ENCODE peak calls at places on chromosomes 1 and 21, in four cellular contexts. B is K562, K is HCT116, O is HepG2. Y is an unnamed sample.

GRCh38 chr1:14939527-14940284 is 213.8 kb upstream of the TMEM51 start:
- DNase-seq in K (no peak), B (peak; percentile 56), O (peak; percentile 82), Y (no peak)

GRCh38 chr1:199696225-199696624 is 331.3 kb upstream of the NR5A2 start:
- DNase-seq in B (no peak), K (no peak), O (no peak), Y (no peak)

GRCh38 chr1:222618880-222619321 is 1.0 kb downstream of the MIA3 start:
- DNase-seq in O (peak; percentile 9), K (no peak), B (peak; percentile 44), Y (no peak)

GRCh38 chr21:43727571-43728466 is 8.9 kb downstream of the PDXK start:
- DNase-seq in O (peak; percentile 39), B (no peak), K (no peak), Y (no peak)

GRCh38 chr1:43914576-43915525 is 18.8 kb upstream of the ARTN start:
- DNase-seq in O (no peak), K (no peak), B (no peak), Y (no peak)

GRCh38 chr1:77954521-77954920 is 24.4 kb downstream of the FUBP1 start:
- DNase-seq in B (no peak), K (no peak), O (no peak), Y (no peak)

GRCh38 chr21:34836103-34836932 is 167.5 kb downstream of the CLIC6 start:
- DNase-seq in O (peak; percentile 92), K (peak; percentile 97), B (no peak), Y (peak; percentile 71)

GRCh38 chr21:34524671-34525601 is 12.9 kb upstream of the KCNE1 start:
- DNase-seq in B (no peak), K (no peak), O (no peak), Y (no peak)

GRCh38 chr1:180504186-180504585 is 1.8 kb upstream of the ACBD6 start:
- DNase-seq in B (no peak), O (no peak), K (no peak), Y (no peak)

GRCh38 chr1:97093742-97094141 is 372.2 kb downstream of the PTBP2 start:
- DNase-seq in O (no peak), K (no peak), B (no peak), Y (no peak)

GRCh38 chr1:169892819-169893644 is 664 bp downstream of the SCYL3 start:
- DNase-seq in O (no peak), B (no peak), K (no peak), Y (no peak)

GRCh38 chr1:183180213-183180612 is 5.9 kb upstream of the LAMC2 start:
- DNase-seq in O (no peak), B (no peak), K (no peak), Y (no peak)

GRCh38 chr1:12177156-12177998 is 10.6 kb downstream of the TNFRSF1B start:
- DNase-seq in K (no peak), O (no peak), B (no peak), Y (no peak)

GRCh38 chr21:45372732-45373355 is 32.1 kb upstream of the COL18A1 start:
- DNase-seq in B (no peak), K (no peak), O (no peak), Y (no peak)

GRCh38 chr1:110785612-110786011 is 87.3 kb upstream of the CD53 start:
- DNase-seq in B (no peak), O (no peak), K (no peak), Y (no peak)

GRCh38 chr1:54027848-54028247 is 9.9 kb upstream of the LDLRAD1 start:
- DNase-seq in O (peak; percentile 61), K (no peak), B (no peak), Y (no peak)

GRCh38 chr1:55184859-55185258 is 30.3 kb downstream of the USP24 start:
- DNase-seq in B (no peak), K (no peak), O (peak; percentile 12), Y (no peak)

GRCh38 chr1:24047101-24047459 is 64.9 kb downstream of the MYOM3 start:
- DNase-seq in K (peak; percentile 62), O (peak; percentile 37), B (peak; percentile 36), Y (peak; percentile 32)

GRCh38 chr1:213055087-213055591 is 4.1 kb downstream of the RPS6KC1 start:
- DNase-seq in K (no peak), B (peak; percentile 55), O (no peak), Y (no peak)

GRCh38 chr1:221100196-221100950 is 221.1 kb downstream of the HLX start:
- DNase-seq in K (no peak), O (no peak), B (no peak), Y (no peak)

GRCh38 chr21:23899561-23899960 is 1707.7 kb downstream of the MRPL39 start:
- DNase-seq in B (no peak), O (no peak), K (no peak), Y (no peak)

GRCh38 chr1:76142771-76143540 is 68.4 kb downstream of the ST6GALNAC3 start:
- DNase-seq in B (no peak), K (no peak), O (no peak), Y (no peak)

GRCh38 chr1:5757177-5757820 is 234.9 kb downstream of the NPHP4 start:
- DNase-seq in O (no peak), B (no peak), K (no peak), Y (no peak)

GRCh38 chr1:61589382-61589765 is 135.6 kb downstream of the TM2D1 start:
- DNase-seq in O (no peak), K (no peak), B (no peak), Y (no peak)

GRCh38 chr1:167262820-167263219 is 42.1 kb downstream of the POU2F1 start:
- DNase-seq in O (no peak), B (no peak), K (no peak), Y (no peak)

GRCh38 chr21:42641311-42642218 is 11.9 kb upstream of the PDE9A start:
- DNase-seq in B (no peak), K (no peak), O (no peak), Y (no peak)

GRCh38 chr1:32447469-32448185 is 17.2 kb upstream of the ZBTB8B start:
- DNase-seq in K (peak; percentile 46), B (peak; percentile 32), O (no peak), Y (no peak)

GRCh38 chr21:32578107-32578691 is 7.1 kb downstream of the TCP10L start:
- DNase-seq in O (no peak), K (peak; percentile 18), B (peak; percentile 45), Y (no peak)
- TF ChIP-seq TCF7L2 in O (no peak), K (no peak), B (no peak), Y (no peak)

GRCh38 chr1:13723810-13724209 is 23.8 kb downstream of the PRDM2 start:
- DNase-seq in K (no peak), O (no peak), B (no peak), Y (no peak)
- TF ChIP-seq POLR2AphosphoS5 in K (no peak), O (no peak), B (no peak), Y (no peak)

DNA sequence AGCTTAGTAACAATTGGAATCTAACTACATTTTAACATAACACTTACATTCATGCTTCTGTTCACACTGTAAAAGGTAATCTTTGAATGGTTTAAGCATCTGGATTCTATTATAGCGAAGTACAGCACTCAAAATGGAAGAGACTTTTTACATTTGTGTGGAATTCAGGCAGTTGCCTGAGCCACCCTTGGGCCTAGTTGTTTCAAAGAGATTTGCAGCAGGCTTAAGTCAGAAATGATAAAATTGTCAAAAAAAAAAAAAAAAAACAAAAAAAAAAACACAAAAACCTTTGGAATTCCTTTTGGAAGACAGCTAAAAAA is 199.9 kb downstream of the LYPLAL1 start:
- DNase-seq in O (no peak), K (no peak), B (no peak), Y (no peak)
- TF ChIP-seq SIN3A in O (no peak), K (no peak), B (no peak), Y (no peak)

DNA sequence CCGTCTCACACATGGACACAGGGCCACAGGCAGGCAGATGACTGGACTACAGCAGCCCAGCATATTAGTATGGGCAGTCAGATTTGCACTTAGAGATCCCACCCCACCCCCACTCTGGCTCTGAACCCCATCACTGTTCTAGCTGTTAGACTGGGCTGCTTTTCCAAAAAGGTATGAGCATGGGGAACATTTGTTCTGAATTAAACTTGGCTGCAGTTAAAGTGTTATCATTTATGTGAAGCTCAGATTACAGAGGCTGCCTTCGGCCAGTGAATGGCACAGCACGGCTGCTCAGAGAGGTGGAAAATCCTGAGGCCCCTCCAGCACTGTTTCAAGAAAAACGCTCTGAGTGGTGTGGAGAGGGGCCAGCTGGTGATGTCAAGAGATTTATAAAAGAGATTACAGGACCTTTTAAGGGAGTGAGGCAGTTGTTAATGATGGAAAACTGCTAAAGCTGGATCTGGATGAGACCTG is 6.9 kb upstream of the NOS1AP start:
- DNase-seq in K (no peak), B (no peak), O (no peak), Y (no peak)
- TF ChIP-seq TCF7L2 in K (no peak), B (no peak), O (no peak), Y (no peak)

GRCh38 chr1:228937351-228937750 is 202.1 kb downstream of the RHOU start:
- DNase-seq in K (no peak), O (no peak), B (no peak), Y (no peak)

GRCh38 chr1:228936881-228937280 is 201.6 kb downstream of the RHOU start:
- DNase-seq in B (no peak), K (no peak), O (no peak), Y (no peak)

GRCh38 chr1:228938248-228938891 is 203.1 kb downstream of the RHOU start:
- DNase-seq in K (no peak), O (peak; percentile 68), B (no peak), Y (no peak)

GRCh38 chr1:228939001-228939691 is 203.9 kb downstream of the RHOU start:
- DNase-seq in K (no peak), B (no peak), O (no peak), Y (no peak)

DNA sequence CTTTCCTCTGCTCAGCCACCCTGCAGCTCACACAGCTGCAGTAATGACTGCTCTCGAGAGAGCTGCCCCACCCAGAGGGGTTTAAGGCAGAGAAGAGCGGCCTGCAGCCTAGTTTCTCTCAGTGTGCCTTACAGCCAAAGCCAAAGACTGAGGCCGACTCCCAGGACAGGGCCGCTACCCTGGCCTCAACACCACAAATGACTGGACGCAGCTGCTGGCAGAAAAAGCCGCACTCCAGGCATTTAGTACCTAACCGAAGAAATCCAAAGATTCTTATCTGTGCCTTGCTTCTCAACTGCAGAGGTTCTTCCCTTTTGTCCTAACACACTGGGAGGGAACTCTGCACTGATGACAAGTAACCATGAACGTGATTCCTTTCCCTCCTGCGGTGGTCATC is 202.6 kb downstream of the RHOU start:
- DNase-seq in O (no peak), K (no peak), B (no peak), Y (no peak)
- TF ChIP-seq POLR2AphosphoS5 in O (no peak), K (no peak), B (no peak), Y (no peak)

GRCh38 chr1:244065960-244066388 is 14.9 kb downstream of the ZBTB18 start:
- DNase-seq in O (no peak), B (no peak), K (no peak), Y (no peak)
- TF ChIP-seq SIN3A in O (no peak), B (no peak), K (no peak), Y (no peak)

GRCh38 chr1:227546598-227547313 is 16.6 kb upstream of the ZNF678 start:
- DNase-seq in B (no peak), K (no peak), O (no peak), Y (no peak)
- TF ChIP-seq TCF7L2 in B (no peak), K (no peak), O (no peak), Y (no peak)

GRCh38 chr1:33462449-33463164 is 9.8 kb upstream of the ZSCAN20 start:
- DNase-seq in O (no peak), K (no peak), B (no peak), Y (no peak)

GRCh38 chr1:33456302-33456886 is 16.1 kb upstream of the ZSCAN20 start:
- DNase-seq in K (no peak), O (no peak), B (no peak), Y (no peak)

GRCh38 chr1:33464552-33464951 is 7.9 kb upstream of the ZSCAN20 start:
- DNase-seq in O (no peak), K (no peak), B (no peak), Y (no peak)

GRCh38 chr1:33459766-33460543 is 12.5 kb upstream of the ZSCAN20 start:
- DNase-seq in B (no peak), O (no peak), K (no peak), Y (no peak)

GRCh38 chr1:33460947-33461629 is 11.4 kb upstream of the ZSCAN20 start:
- DNase-seq in O (no peak), B (no peak), K (no peak), Y (no peak)
- TF ChIP-seq POLR2AphosphoS5 in O (no peak), B (no peak), K (no peak), Y (no peak)

Y was measured in Panc1.